ENCODE peak calls at places on chromosomes 1 and 21, in six cellular contexts. Q, O, X, U, N and S are unnamed samples.

GRCh38 chr1:15272009-15272781 is 25.2 kb downstream of the FHAD1 start:
- DNase-seq in Q (peak; percentile 64), O (peak; percentile 85), X (peak; percentile 64), U (no peak), N (peak; percentile 78), S (no peak)

GRCh38 chr1:222454196-222454595 is 93.7 kb downstream of the HHIPL2 start:
- DNase-seq in Q (no peak), O (peak; percentile 48), X (no peak), U (no peak), N (no peak), S (no peak)

GRCh38 chr1:202088216-202088615 is 34.5 kb upstream of the GPR37L1 start:
- DNase-seq in Q (no peak), O (no peak), X (no peak), U (no peak), N (no peak), S (no peak)

GRCh38 chr1:113390871-113391642 is 742 bp downstream of the MAGI3 start:
- DNase-seq in Q (peak; percentile 71), O (peak; percentile 22), X (peak; percentile 74), U (peak; percentile 33), N (no peak), S (no peak)

GRCh38 chr1:113835686-113836290 is 23.5 kb upstream of the RSBN1 start:
- DNase-seq in Q (no peak), O (peak; percentile 60), X (no peak), U (peak; percentile 49), N (no peak), S (no peak)

GRCh38 chr1:58649555-58649954 is 50.3 kb downstream of the MYSM1 start:
- DNase-seq in Q (no peak), O (no peak), X (no peak), U (no peak), N (no peak), S (no peak)

GRCh38 chr1:231497629-231498152 is 30.8 kb upstream of the TSNAX start:
- DNase-seq in Q (no peak), O (no peak), X (no peak), U (no peak), N (no peak), S (no peak)

GRCh38 chr1:156119503-156120209 is 5.1 kb downstream of the LMNA start:
- DNase-seq in Q (no peak), O (peak; percentile 83), X (no peak), U (no peak), N (peak; percentile 62), S (no peak)

GRCh38 chr1:224427346-224427745 is 7.3 kb downstream of the WDR26 start:
- DNase-seq in Q (no peak), O (peak; percentile 71), X (no peak), U (no peak), N (peak; percentile 38), S (no peak)

GRCh38 chr1:65963161-65963888 is 170.6 kb downstream of the PDE4B start:
- DNase-seq in Q (no peak), O (no peak), X (no peak), U (no peak), N (no peak), S (no peak)

GRCh38 chr21:41741253-41742072 is 25.4 kb downstream of the RIPK4 start:
- DNase-seq in Q (no peak), O (no peak), X (no peak), U (no peak), N (no peak), S (no peak)

GRCh38 chr1:201021333-201022177 is 2.0 kb downstream of the KIF21B start:
- DNase-seq in Q (no peak), O (no peak), X (no peak), U (no peak), N (no peak), S (no peak)

GRCh38 chr1:23020731-23021130 is 1.5 kb downstream of the KDM1A start:
- DNase-seq in Q (no peak), O (no peak), X (no peak), U (no peak), N (no peak), S (no peak)

GRCh38 chr21:39313042-39313456 is 383 bp downstream of the BRWD1 start:
- DNase-seq in Q (peak; percentile 68), O (no peak), X (no peak), U (no peak), N (no peak), S (no peak)

GRCh38 chr1:170711682-170712081 is 47.8 kb downstream of the PRRX1 start:
- DNase-seq in Q (no peak), O (peak; percentile 61), X (no peak), U (no peak), N (no peak), S (no peak)

GRCh38 chr1:109466440-109467300 is at the start of gene SYPL2:
- DNase-seq in Q (no peak), O (peak; percentile 77), X (peak; percentile 61), U (no peak), N (peak; percentile 23), S (no peak)

GRCh38 chr1:115647507-115647906 is 5.7 kb downstream of the VANGL1 start:
- DNase-seq in Q (no peak), O (no peak), X (no peak), U (no peak), N (no peak), S (no peak)

GRCh38 chr21:43719748-43720538 is 1.0 kb downstream of the PDXK start:
- DNase-seq in Q (peak; percentile 67), O (no peak), X (peak; percentile 76), U (peak; percentile 32), N (no peak), S (no peak)

GRCh38 chr1:172823534-172823933 is 164.6 kb downstream of the FASLG start:
- DNase-seq in Q (no peak), O (peak; percentile 30), X (no peak), U (no peak), N (no peak), S (no peak)

GRCh38 chr1:203325418-203326091 is 20.2 kb downstream of the BTG2 start:
- DNase-seq in Q (peak; percentile 85), O (no peak), X (peak; percentile 74), U (peak; percentile 43), N (no peak), S (no peak)

GRCh38 chr1:50620680-50621329 is 197.6 kb upstream of the DMRTA2 start:
- DNase-seq in Q (no peak), O (peak; percentile 7), X (peak; percentile 89), U (no peak), N (no peak), S (no peak)

GRCh38 chr1:111750856-111751255 is 4.8 kb upstream of the DDX20 start:
- DNase-seq in Q (no peak), O (no peak), X (no peak), U (no peak), N (no peak), S (no peak)

GRCh38 chr1:46411601-46412341 is 17.7 kb downstream of the FAAH start:
- DNase-seq in Q (no peak), O (no peak), X (no peak), U (no peak), N (no peak), S (no peak)

GRCh38 chr1:162161921-162162550 is 92.5 kb downstream of the NOS1AP start:
- DNase-seq in Q (no peak), O (no peak), X (no peak), U (no peak), N (no peak), S (no peak)

GRCh38 chr1:195604287-195604686 is 1004.0 kb downstream of the KCNT2 start:
- DNase-seq in Q (no peak), O (peak; percentile 8), X (no peak), U (no peak), N (peak; percentile 27), S (no peak)

GRCh38 chr1:192435704-192436103 is 118.9 kb downstream of the RGS21 start:
- DNase-seq in Q (no peak), O (no peak), X (no peak), U (no peak), N (no peak), S (no peak)

GRCh38 chr1:20375563-20375962 is 84.9 kb downstream of the VWA5B1 start:
- DNase-seq in Q (no peak), O (peak; percentile 42), X (no peak), U (no peak), N (no peak), S (peak; percentile 41)

GRCh38 chr21:40067751-40068150 is 200.5 kb downstream of the PCP4 start:
- DNase-seq in Q (no peak), O (no peak), X (no peak), U (no peak), N (no peak), S (no peak)